ENCODE peak calls at places on chromosomes 12 and 14, in seven cellular contexts. J is PC-3, R is coronary artery, I is ascending aorta, A is keratinocyte, H is cardiac fibroblast, Z is A549. W is an unnamed sample.

GRCh38 chr12:96500686-96501085 is 11.3 kb downstream of the CFAP54 start:
- DNase-seq in H (peak), Z (no peak), J (peak), R (no peak), I (no peak), A (no peak), W (no peak)

GRCh38 chr14:88016768-88017167 is 11.8 kb downstream of the GPR65 start:
- DNase-seq in R (no peak), H (no peak), Z (no peak), J (no peak), I (no peak), A (no peak), W (no peak)

GRCh38 chr12:19967486-19967885 is 400.9 kb upstream of the PDE3A start:
- DNase-seq in J (peak), Z (peak), R (no peak), I (peak), H (peak), A (no peak), W (no peak)

GRCh38 chr12:20269352-20270067 is 98.8 kb upstream of the PDE3A start:
- DNase-seq in J (no peak), Z (peak), A (no peak), H (no peak), I (no peak), R (no peak), W (no peak)

GRCh38 chr14:76480426-76480825 is 104.5 kb downstream of the ESRRB start:
- DNase-seq in R (no peak), I (no peak), A (no peak), H (no peak), J (no peak), Z (no peak), W (no peak)

GRCh38 chr12:113768850-113769249 is 197.3 kb downstream of the RBM19 start:
- DNase-seq in Z (no peak), J (no peak), R (no peak), H (no peak), A (no peak), I (no peak), W (no peak)

GRCh38 chr12:91994208-91994797 is 151.3 kb downstream of the BTG1 start:
- DNase-seq in Z (no peak), A (no peak), H (no peak), R (no peak), J (no peak), I (no peak), W (no peak)

GRCh38 chr12:116323696-116324386 is 46.3 kb upstream of the MED13L start:
- DNase-seq in J (no peak), H (no peak), I (no peak), R (no peak), A (no peak), Z (no peak), W (no peak)

GRCh38 chr12:94057262-94058151 is 90.9 kb upstream of the PLXNC1 start:
- DNase-seq in I (no peak), J (no peak), A (no peak), R (no peak), Z (no peak), H (peak), W (no peak)

GRCh38 chr12:116265361-116266128 is 11.9 kb downstream of the MED13L start:
- DNase-seq in Z (no peak), R (no peak), A (no peak), J (no peak), I (no peak), H (peak), W (no peak)

GRCh38 chr12:108231109-108231905 is 102.2 kb downstream of the WSCD2 start:
- DNase-seq in J (no peak), A (no peak), H (no peak), R (no peak), Z (no peak), I (no peak), W (no peak)

GRCh38 chr12:76020731-76021672 is 10.6 kb downstream of the PHLDA1 start:
- DNase-seq in A (no peak), R (no peak), J (peak), Z (peak), H (peak), I (no peak), W (peak)

GRCh38 chr12:10033783-10034381 is 3.4 kb downstream of the CLEC9A start:
- DNase-seq in J (peak), Z (no peak), H (no peak), I (no peak), A (no peak), R (no peak), W (no peak)

GRCh38 chr14:50344831-50345563 is 32.9 kb downstream of the DMAC2L start:
- DNase-seq in J (no peak), R (no peak), Z (no peak), A (no peak), I (no peak), H (no peak), W (no peak)

DNA sequence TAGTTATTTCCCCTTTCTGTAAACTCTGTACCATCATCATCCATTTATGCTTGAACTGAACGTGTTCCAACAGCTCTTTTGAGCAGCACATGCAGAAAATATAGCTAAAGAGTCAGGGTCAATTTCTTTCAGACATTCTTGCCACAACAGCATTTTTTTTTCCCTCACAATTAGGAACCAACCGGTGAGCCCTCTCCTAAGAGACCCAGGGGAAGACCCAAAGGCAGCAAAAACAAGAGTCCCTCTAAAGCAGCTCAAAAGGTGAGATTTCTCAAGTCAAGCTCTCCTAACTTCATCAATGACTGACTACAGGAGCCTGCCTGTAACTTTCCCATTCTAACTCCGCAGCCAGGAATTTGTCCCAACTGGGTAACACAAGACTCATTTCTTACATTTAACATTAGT is 3.5 kb downstream of the HMGA2 start:
- DNase-seq in H (peak), Z (no peak), I (no peak), J (peak), R (no peak), A (no peak), W (no peak)
- H3K4me3 ChIP-seq in H (peak), Z (no peak), I (no peak), J (peak), R (no peak), A (peak), W (no peak)

DNA sequence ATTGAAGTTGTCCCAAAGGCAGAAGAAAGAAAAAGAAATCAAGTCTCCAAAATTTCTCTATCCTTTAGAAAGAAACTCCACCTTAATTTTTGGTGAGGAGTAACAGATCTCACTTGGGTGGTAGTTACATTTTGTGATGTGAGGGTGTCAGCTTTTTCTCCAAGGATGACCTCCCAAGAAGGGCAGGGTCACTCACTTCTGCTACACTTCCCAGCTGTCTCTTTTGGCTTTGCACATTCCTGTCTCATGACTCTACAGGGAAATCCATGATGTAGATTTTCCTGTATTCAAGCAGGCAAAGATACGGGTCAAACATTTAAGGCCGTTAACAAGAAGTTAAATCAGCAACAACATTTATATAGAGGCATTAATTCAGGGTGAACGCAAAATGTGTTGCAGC is 1016.4 kb downstream of the NRXN3 start:
- DNase-seq in A (no peak), H (peak), J (no peak), Z (no peak), R (no peak), I (no peak), W (no peak)
- TF ChIP-seq CTCF in A (no peak), H (no peak), J (no peak), Z (no peak), R (no peak), I (no peak), W (no peak)

DNA sequence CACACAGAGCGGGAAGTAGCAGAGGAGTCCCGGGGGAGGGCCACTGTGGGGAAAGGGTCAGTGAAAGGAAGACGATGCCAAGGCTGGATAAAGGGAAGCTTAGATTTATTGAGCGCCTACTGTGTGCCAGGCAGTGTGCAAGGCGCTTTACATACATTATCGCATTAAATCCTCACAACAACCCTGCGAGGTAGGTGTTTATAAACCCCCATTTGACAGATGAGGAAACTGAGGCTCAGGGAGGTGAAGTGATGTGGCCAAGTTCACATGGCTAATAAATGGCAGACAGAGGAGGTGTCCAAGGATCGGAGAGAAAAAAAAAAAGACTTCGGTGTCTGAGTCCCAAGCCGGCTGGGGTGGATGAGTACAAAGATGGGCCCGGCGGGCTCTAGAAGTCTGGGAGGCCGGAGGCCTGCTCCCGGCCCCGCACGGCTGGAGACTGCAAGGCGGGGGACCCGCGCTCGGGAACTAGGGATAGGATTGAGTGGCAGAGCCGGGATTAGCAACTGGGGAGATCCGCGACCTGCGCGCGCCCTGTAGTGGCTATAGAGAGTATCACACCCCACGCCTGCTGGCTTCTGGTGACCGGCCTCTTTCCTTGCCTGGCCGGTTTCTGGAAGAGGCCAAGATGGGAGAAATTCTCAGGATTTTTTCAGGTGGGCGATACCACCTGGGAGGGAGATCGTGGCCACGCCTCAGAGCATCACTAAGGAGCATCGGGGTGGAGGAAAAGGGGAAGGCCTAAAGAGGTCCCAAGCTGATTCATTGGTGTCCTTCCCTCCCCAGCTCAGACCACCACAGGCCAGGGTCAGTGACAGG is 3.9 kb downstream of the DDN start:
- DNase-seq in I (peak), A (no peak), Z (peak), R (no peak), H (peak), J (peak), W (peak)
- H3K4me3 ChIP-seq in I (peak), A (no peak), Z (peak), R (peak), H (peak), J (peak), W (no peak)

GRCh38 chr14:24051789-24052655 is at the start of gene CARMIL3:
- DNase-seq in I (no peak), Z (peak), A (no peak), J (peak), H (peak), R (peak), W (peak)
- TF ChIP-seq CTCF in I (no peak), Z (no peak), A (no peak), J (no peak), H (no peak), R (no peak), W (no peak)

DNA sequence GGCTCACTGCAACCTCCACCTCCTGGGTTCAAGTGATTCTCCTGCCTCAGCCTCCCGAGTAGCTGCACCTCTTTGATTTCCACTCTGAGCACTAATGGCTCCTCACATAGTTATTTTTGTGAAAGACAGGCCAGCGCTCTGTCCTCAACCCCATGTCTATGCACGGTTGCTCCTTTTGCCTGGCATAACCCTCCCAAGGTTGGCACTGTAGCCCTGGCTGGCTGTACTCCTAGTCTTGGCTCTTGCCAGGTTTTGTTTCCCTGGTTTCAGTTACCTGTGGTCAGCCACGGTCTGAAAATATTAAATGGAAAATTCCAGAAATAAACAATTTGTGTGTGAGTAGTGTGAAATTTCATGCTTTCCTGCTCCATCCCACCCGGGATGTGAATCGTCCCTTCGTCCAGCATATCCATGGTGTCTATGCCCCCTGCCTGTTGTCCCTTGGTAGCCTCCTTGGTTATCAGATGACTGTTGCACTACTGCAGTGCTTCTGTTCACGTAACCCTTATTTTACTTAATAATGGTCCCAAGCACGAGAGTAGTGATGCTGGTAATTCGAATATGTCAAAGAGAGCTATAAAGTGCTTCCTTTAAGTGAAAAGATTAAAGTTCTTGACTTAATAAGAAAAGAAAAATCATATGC is 12.3 kb upstream of the DCD start:
- DNase-seq in Z (no peak), R (no peak), H (no peak), I (no peak), J (no peak), A (no peak), W (no peak)
- H3K4me3 ChIP-seq in Z (no peak), R (no peak), H (no peak), I (no peak), J (no peak), A (no peak), W (no peak)

GRCh38 chr12:127711108-127711507 is 555.9 kb upstream of the TMEM132C start:
- DNase-seq in J (no peak), A (no peak), Z (no peak), H (no peak), I (no peak), R (no peak), W (no peak)
- TF ChIP-seq CTCF in J (peak), A (no peak), Z (no peak), H (no peak), I (no peak), R (no peak), W (no peak)

GRCh38 chr12:100476013-100476751 is 2.5 kb downstream of the NR1H4 start:
- DNase-seq in H (no peak), A (no peak), J (no peak), I (no peak), Z (no peak), R (no peak), W (no peak)
- H3K4me3 ChIP-seq in H (no peak), A (no peak), J (no peak), I (no peak), Z (no peak), R (no peak), W (no peak)

GRCh38 chr14:33840797-33841196 is 110.1 kb downstream of the EGLN3 start:
- DNase-seq in A (no peak), Z (no peak), R (no peak), J (no peak), I (no peak), H (no peak), W (no peak)

GRCh38 chr14:33842299-33842698 is 108.6 kb downstream of the EGLN3 start:
- DNase-seq in Z (peak), R (no peak), H (no peak), A (peak), I (no peak), J (peak), W (peak)

GRCh38 chr14:33837943-33838683 is 112.8 kb downstream of the EGLN3 start:
- DNase-seq in I (no peak), H (no peak), A (no peak), Z (no peak), J (no peak), R (no peak), W (no peak)

GRCh38 chr14:33836895-33837577 is 113.8 kb downstream of the EGLN3 start:
- DNase-seq in R (no peak), H (no peak), J (no peak), Z (no peak), I (no peak), A (no peak), W (no peak)

GRCh38 chr14:33839193-33840076 is 111.4 kb downstream of the EGLN3 start:
- DNase-seq in I (peak), Z (peak), R (no peak), A (no peak), J (peak), H (peak), W (peak)
- TF ChIP-seq CTCF in I (peak), Z (peak), R (peak), A (peak), J (peak), H (peak), W (peak)